ENCODE peak calls at places on chromosomes 2 and 18, in nine cellular contexts. C is SK-N-SH, N is spleen, H is GM23338, J is sigmoid colon, K is HL-60, P is Panc1, B is HCT116, T is endothelial cell of umbilical vein. E is an unnamed sample.

GRCh38 chr18:23257686-23258565 is 122.6 kb downstream of the CABLES1 start:
- DNase-seq in C (no peak), N (no peak), H (no peak), J (no peak), K (peak), P (no peak), B (no peak), T (peak), E (no peak)

GRCh38 chr2:64641585-64641984 is 12.1 kb downstream of the SERTAD2 start:
- DNase-seq in C (no peak), N (no peak), H (no peak), J (no peak), K (no peak), P (no peak), B (no peak), T (no peak), E (no peak)

GRCh38 chr2:128644156-128644555 is 325.5 kb upstream of the HS6ST1 start:
- DNase-seq in C (no peak), N (peak), H (peak), J (peak), K (no peak), P (no peak), B (no peak), T (no peak), E (peak)

GRCh38 chr18:13455960-13456471 is 237.5 kb downstream of the LDLRAD4 start:
- DNase-seq in C (no peak), N (no peak), H (no peak), J (no peak), K (no peak), P (no peak), B (no peak), T (no peak), E (no peak)

GRCh38 chr2:196123679-196124373 is 47.6 kb downstream of the STK17B start:
- DNase-seq in C (no peak), N (no peak), H (no peak), J (no peak), K (no peak), P (no peak), B (no peak), T (peak), E (no peak)

GRCh38 chr2:128369626-128370467 is 51.2 kb upstream of the HS6ST1 start:
- DNase-seq in C (no peak), N (peak), H (no peak), J (peak), K (no peak), P (no peak), B (no peak), T (no peak), E (no peak)

GRCh38 chr2:189312211-189312610 is 129.1 kb upstream of the WDR75 start:
- DNase-seq in C (no peak), N (no peak), H (no peak), J (no peak), K (no peak), P (no peak), B (no peak), T (no peak), E (no peak)

GRCh38 chr2:58110765-58111164 is 64.2 kb downstream of the VRK2 start:
- DNase-seq in C (no peak), N (no peak), H (peak), J (no peak), K (no peak), P (no peak), B (peak), T (no peak), E (no peak)

GRCh38 chr2:25131253-25131566 is 37.2 kb downstream of the POMC start:
- DNase-seq in C (no peak), N (no peak), H (no peak), J (no peak), K (no peak), P (no peak), B (no peak), T (no peak), E (no peak)

GRCh38 chr2:45651415-45652089 is at the start of gene PRKCE:
- DNase-seq in C (peak), N (peak), H (peak), J (peak), K (peak), P (no peak), B (no peak), T (peak), E (peak)

GRCh38 chr2:88355486-88355885 is 97.0 kb downstream of the FOXI3 start:
- DNase-seq in C (no peak), N (no peak), H (peak), J (no peak), K (no peak), P (no peak), B (no peak), T (no peak), E (no peak)

GRCh38 chr2:121049141-121049540 is 235.9 kb downstream of the TFCP2L1 start:
- DNase-seq in C (no peak), N (no peak), H (no peak), J (no peak), K (no peak), P (no peak), B (no peak), T (no peak), E (no peak)

GRCh38 chr2:241508240-241508509 is 209 bp downstream of the STK25 start:
- DNase-seq in C (peak), N (no peak), H (no peak), J (no peak), K (no peak), P (no peak), B (no peak), T (no peak), E (no peak)

GRCh38 chr2:61710711-61711110 is 143.1 kb downstream of the FAM161A start:
- DNase-seq in C (no peak), N (no peak), H (no peak), J (no peak), K (no peak), P (no peak), B (no peak), T (no peak), E (peak)

GRCh38 chr2:152062130-152063091 is 36.4 kb downstream of the CACNB4 start:
- DNase-seq in C (no peak), N (no peak), H (no peak), J (peak), K (peak), P (no peak), B (no peak), T (no peak), E (no peak)

GRCh38 chr2:239727182-239727775 is 297.9 kb downstream of the NDUFA10 start:
- DNase-seq in C (no peak), N (no peak), H (no peak), J (peak), K (no peak), P (no peak), B (no peak), T (no peak), E (no peak)

GRCh38 chr2:71684226-71685072 is 231.1 kb downstream of the DYSF start:
- DNase-seq in C (no peak), N (peak), H (no peak), J (peak), K (no peak), P (no peak), B (no peak), T (no peak), E (no peak)

GRCh38 chr18:60873708-60874107 is 459.5 kb upstream of the CDH20 start:
- DNase-seq in C (no peak), N (no peak), H (no peak), J (no peak), K (no peak), P (no peak), B (no peak), T (peak), E (no peak)

GRCh38 chr2:73823916-73824523 is 4.7 kb upstream of the STAMBP start:
- DNase-seq in C (peak), N (no peak), H (peak), J (no peak), K (peak), P (peak), B (peak), T (peak), E (no peak)

GRCh38 chr2:230762317-230762896 is 49.8 kb downstream of the CAB39 start:
- DNase-seq in C (peak), N (no peak), H (peak), J (no peak), K (peak), P (no peak), B (no peak), T (peak), E (no peak)

GRCh38 chr2:144331652-144332355 is 188.1 kb downstream of the ZEB2 start:
- DNase-seq in C (peak), N (peak), H (peak), J (peak), K (peak), P (no peak), B (peak), T (peak), E (no peak)

GRCh38 chr2:144333144-144333555 is 186.8 kb downstream of the ZEB2 start:
- DNase-seq in C (no peak), N (no peak), H (peak), J (no peak), K (no peak), P (no peak), B (no peak), T (no peak), E (no peak)

GRCh38 chr2:144330951-144331651 is 188.8 kb downstream of the ZEB2 start:
- DNase-seq in C (peak), N (no peak), H (peak), J (no peak), K (no peak), P (no peak), B (no peak), T (peak), E (no peak)

GRCh38 chr2:144334551-144334950 is 185.4 kb downstream of the ZEB2 start:
- DNase-seq in C (no peak), N (no peak), H (no peak), J (no peak), K (no peak), P (no peak), B (no peak), T (no peak), E (no peak)

DNA sequence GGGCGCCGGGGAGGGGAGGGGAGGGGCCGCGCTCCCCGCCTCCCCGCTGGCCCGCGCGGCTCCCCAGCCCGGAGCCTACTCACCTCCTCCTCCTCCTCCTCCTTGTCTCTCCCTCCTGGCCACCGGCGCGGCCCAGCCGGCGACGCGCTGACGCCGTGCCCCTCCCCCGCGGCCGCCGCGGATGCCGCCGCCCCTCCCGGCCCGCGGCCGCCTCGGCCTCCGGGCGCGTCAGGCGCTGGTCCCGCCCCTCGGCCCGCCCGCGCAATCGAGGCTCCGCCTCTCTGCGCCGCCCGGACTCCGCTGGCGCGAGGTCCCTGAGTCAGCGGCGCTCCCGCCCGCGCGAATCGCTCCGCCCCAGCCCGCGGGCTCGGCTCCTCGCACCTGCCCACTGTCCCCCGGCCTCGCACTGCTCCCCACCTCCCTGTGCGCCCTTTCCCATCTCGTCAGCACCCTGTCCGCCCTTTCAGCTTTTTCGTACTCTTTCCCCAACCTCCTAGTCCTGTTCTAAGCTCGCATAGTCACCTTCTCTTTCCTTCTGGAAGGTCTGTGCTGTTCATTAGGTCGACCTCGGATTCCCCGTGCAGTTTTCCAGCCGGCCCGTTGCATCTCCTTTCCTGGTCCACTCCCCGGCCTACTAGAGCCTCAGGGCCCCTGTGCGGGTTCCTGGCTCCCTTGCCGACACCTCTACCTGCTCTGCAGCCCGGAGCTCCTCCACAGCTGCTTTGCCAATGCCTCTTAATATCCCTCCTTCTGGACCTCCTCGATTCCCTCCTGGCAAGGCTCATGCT is 187.4 kb downstream of the ZEB2 start:
- DNase-seq in C (peak), N (peak), H (peak), J (peak), K (peak), P (no peak), B (peak), T (peak), E (no peak)
- TF ChIP-seq POLR2AphosphoS5 in C (peak), N (peak), H (peak), J (peak), K (peak), P (peak), B (peak), T (peak), E (peak)

GRCh38 chr2:19043893-19044292 is 314.5 kb downstream of the OSR1 start:
- DNase-seq in C (no peak), N (no peak), H (no peak), J (no peak), K (no peak), P (no peak), B (no peak), T (no peak), E (no peak)

GRCh38 chr2:19048593-19049264 is 309.7 kb downstream of the OSR1 start:
- DNase-seq in C (no peak), N (no peak), H (no peak), J (no peak), K (no peak), P (no peak), B (no peak), T (no peak), E (no peak)

GRCh38 chr2:19041773-19042172 is 316.6 kb downstream of the OSR1 start:
- DNase-seq in C (no peak), N (no peak), H (no peak), J (no peak), K (no peak), P (no peak), B (no peak), T (no peak), E (no peak)

GRCh38 chr2:19046986-19047780 is 311.2 kb downstream of the OSR1 start:
- DNase-seq in C (no peak), N (no peak), H (no peak), J (no peak), K (no peak), P (no peak), B (no peak), T (no peak), E (no peak)

GRCh38 chr2:19045151-19045550 is 313.3 kb downstream of the OSR1 start:
- DNase-seq in C (no peak), N (no peak), H (no peak), J (no peak), K (no peak), P (no peak), B (no peak), T (no peak), E (no peak)
- TF ChIP-seq POLR2AphosphoS5 in C (no peak), N (no peak), H (no peak), J (no peak), K (no peak), P (no peak), B (no peak), T (no peak), E (no peak)

DNA sequence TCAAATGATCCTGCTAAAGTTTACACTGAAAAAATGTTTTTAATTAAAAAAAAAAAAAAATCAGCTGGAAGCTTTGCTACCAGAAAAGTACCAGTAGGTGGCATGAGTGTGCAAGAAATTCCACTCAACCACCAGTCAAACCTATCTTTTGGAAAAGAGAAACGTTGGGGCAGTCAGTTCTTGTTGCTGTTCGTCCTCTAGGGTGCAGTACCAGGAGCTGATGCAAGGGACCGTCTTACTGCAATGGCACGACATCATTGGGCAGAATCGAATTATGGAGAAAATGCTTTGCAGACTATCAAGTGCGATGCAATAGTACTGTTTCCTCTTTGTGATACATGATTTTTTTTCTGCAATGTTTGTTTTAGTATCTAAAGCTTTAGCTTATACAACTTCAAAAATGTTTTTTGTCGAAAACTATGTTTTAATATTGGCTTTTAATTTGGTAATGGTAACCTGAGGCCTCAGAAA is 18.3 kb downstream of the YPEL5 start:
- DNase-seq in C (peak), N (no peak), H (peak), J (no peak), K (peak), P (peak), B (peak), T (peak), E (no peak)
- TF ChIP-seq POLR2AphosphoS5 in C (peak), N (peak), H (no peak), J (no peak), K (no peak), P (no peak), B (peak), T (no peak), E (no peak)

GRCh38 chr18:47618758-47619157 is 311.7 kb downstream of the SMAD2 start:
- DNase-seq in C (no peak), N (no peak), H (peak), J (no peak), K (no peak), P (no peak), B (no peak), T (no peak), E (no peak)

GRCh38 chr18:47615043-47615442 is 315.4 kb downstream of the SMAD2 start:
- DNase-seq in C (no peak), N (no peak), H (no peak), J (no peak), K (no peak), P (no peak), B (no peak), T (no peak), E (peak)

GRCh38 chr18:47611649-47612048 is 318.8 kb downstream of the SMAD2 start:
- DNase-seq in C (no peak), N (no peak), H (no peak), J (no peak), K (no peak), P (no peak), B (no peak), T (no peak), E (no peak)

GRCh38 chr18:47619771-47620170 is 310.7 kb downstream of the SMAD2 start:
- DNase-seq in C (no peak), N (no peak), H (no peak), J (no peak), K (no peak), P (no peak), B (no peak), T (no peak), E (peak)

DNA sequence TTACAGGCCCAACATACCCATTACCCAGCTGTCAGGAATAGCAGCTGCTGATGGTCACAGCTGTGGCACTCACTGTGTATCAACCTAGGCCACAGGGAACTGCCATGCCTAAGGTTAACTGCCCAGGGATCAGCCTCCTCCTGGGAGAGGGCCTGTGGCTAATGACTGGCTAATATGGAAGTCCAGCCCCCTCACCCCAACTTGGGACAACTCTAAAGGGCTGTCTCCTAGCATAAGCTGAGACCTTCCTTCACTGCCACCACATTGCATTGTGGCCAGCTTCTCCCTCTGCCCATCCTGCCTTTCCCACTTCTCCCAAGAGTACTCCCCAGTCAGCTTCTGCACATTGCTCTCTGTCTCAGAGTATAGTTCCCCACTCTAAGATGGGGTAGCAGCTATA is 316.5 kb downstream of the SMAD2 start:
- DNase-seq in C (no peak), N (no peak), H (no peak), J (no peak), K (no peak), P (no peak), B (no peak), T (no peak), E (peak)
- TF ChIP-seq POLR2AphosphoS5 in C (no peak), N (no peak), H (no peak), J (no peak), K (no peak), P (no peak), B (no peak), T (no peak), E (no peak)

GRCh38 chr18:62183578-62184195 is 3.2 kb downstream of the PIGN start:
- DNase-seq in C (peak), N (no peak), H (peak), J (no peak), K (peak), P (peak), B (peak), T (peak), E (no peak)
- TF ChIP-seq POLR2AphosphoS5 in C (no peak), N (no peak), H (no peak), J (no peak), K (no peak), P (no peak), B (no peak), T (no peak), E (no peak)

GRCh38 chr2:234840336-234840735 is 111.5 kb upstream of the SH3BP4 start:
- DNase-seq in C (no peak), N (no peak), H (peak), J (no peak), K (no peak), P (peak), B (peak), T (peak), E (no peak)
- TF ChIP-seq POLR2AphosphoS5 in C (no peak), N (no peak), H (no peak), J (peak), K (no peak), P (no peak), B (no peak), T (peak), E (no peak)

GRCh38 chr2:2889141-2889540 is 488.5 kb downstream of the EIPR1 start:
- DNase-seq in C (no peak), N (no peak), H (no peak), J (no peak), K (no peak), P (no peak), B (no peak), T (no peak), E (no peak)
- TF ChIP-seq POLR2AphosphoS5 in C (no peak), N (no peak), H (no peak), J (no peak), K (no peak), P (no peak), B (no peak), T (no peak), E (no peak)

GRCh38 chr2:161136696-161137324 is 23.4 kb upstream of the TANK start:
- DNase-seq in C (no peak), N (no peak), H (no peak), J (no peak), K (peak), P (no peak), B (peak), T (peak), E (no peak)
- TF ChIP-seq POLR2AphosphoS5 in C (no peak), N (peak), H (no peak), J (peak), K (no peak), P (no peak), B (peak), T (no peak), E (no peak)

GRCh38 chr2:55235724-55236538 is 3.4 kb downstream of the RPS27A start:
- DNase-seq in C (no peak), N (no peak), H (no peak), J (no peak), K (no peak), P (no peak), B (no peak), T (no peak), E (no peak)
- TF ChIP-seq POLR2AphosphoS5 in C (no peak), N (no peak), H (no peak), J (no peak), K (peak), P (peak), B (peak), T (no peak), E (no peak)

DNA sequence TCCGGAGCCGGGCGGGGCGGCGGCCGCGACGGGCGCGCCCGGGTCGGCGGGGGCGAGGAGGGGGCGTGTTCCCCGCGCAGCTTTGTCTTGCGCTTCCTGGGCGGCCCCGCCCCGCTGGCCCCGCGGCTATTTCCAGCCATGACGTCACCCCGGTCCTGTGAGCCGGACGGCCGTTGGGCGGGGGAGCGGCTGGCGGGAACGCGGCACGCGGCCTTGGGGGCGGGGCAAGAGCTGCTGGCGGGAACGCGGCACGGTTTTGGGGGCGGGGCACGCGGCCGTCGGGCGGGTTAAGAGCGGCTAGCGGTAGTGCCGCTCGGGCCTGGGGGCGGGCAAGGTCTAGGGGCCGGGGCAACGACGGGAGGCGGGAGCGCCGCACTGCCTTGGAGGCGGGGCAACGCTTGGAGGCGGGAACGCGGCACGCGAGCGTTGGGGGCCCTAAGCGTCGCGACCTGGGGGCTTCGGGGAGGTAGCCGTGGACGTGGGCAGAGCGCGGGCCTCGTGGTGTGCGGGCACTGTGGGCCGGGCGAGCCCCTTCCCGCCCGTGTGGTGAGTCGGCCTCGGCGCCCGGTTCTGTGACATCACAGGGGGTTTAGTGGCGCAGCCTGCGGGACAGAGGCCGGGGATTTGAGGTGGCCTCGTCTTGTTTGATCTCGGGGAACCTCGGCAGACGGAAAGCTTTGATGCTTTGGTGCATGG is 704 bp downstream of the KLF11 start:
- DNase-seq in C (peak), N (peak), H (peak), J (peak), K (peak), P (peak), B (peak), T (peak), E (peak)
- TF ChIP-seq POLR2AphosphoS5 in C (no peak), N (peak), H (no peak), J (peak), K (no peak), P (no peak), B (no peak), T (peak), E (peak)